ENCODE peak calls at places on chromosome 2, in nine cellular contexts. X is HTR-8/SVneo; U is stimulated activated CD8-positive, alpha-beta memory T cell treated with anti-CD3 and anti-CD28 coated beads, Interleukin-4, amount 100 ng/mL, for 1 hour; Q is AG04450; Y is NCI-H460; N is activated CD4-positive, alpha-beta memory T cell treated with anti-CD3 and anti-CD28 coated beads for 36 hours; I is mesenchymal stem cell; A is psoas muscle; W is renal cortical epithelial cell. D is an unnamed sample.

GRCh38 chr2:122639721-122640120 is 884.3 kb downstream of the TSN start:
- DNase-seq in X (no peak), U (no peak), Q (no peak), Y (no peak), N (no peak), I (no peak), A (no peak), W (no peak), D (no peak)

GRCh38 chr2:120856421-120856862 is 120.8 kb downstream of the GLI2 start:
- DNase-seq in X (peak), U (no peak), Q (no peak), Y (no peak), N (no peak), I (peak), A (no peak), W (no peak), D (no peak)

GRCh38 chr2:32249731-32250236 is 14.9 kb downstream of the NLRC4 start:
- DNase-seq in X (no peak), U (no peak), Q (no peak), Y (no peak), N (no peak), I (no peak), A (no peak), W (no peak), D (no peak)

GRCh38 chr2:31129835-31130561 is 8.2 kb downstream of the GALNT14 start:
- DNase-seq in X (no peak), U (no peak), Q (no peak), Y (no peak), N (no peak), I (no peak), A (no peak), W (no peak), D (no peak)

GRCh38 chr2:20590704-20591515 is 60.0 kb downstream of the HS1BP3 start:
- DNase-seq in X (no peak), U (no peak), Q (no peak), Y (no peak), N (no peak), I (no peak), A (peak), W (no peak), D (no peak)

GRCh38 chr2:165277295-165277694 is 38.1 kb downstream of the SCN2A start:
- DNase-seq in X (no peak), U (no peak), Q (no peak), Y (no peak), N (no peak), I (peak), A (no peak), W (peak), D (no peak)

GRCh38 chr2:120261387-120262006 is 8.8 kb downstream of the RALB start:
- DNase-seq in X (no peak), U (no peak), Q (no peak), Y (no peak), N (peak), I (no peak), A (no peak), W (no peak), D (no peak)

GRCh38 chr2:179692610-179693009 is 168.8 kb downstream of the ZNF385B start:
- DNase-seq in X (no peak), U (no peak), Q (no peak), Y (no peak), N (no peak), I (no peak), A (no peak), W (peak), D (no peak)

GRCh38 chr2:3637692-3638455 is 20.1 kb upstream of the ALLC start:
- DNase-seq in X (no peak), U (no peak), Q (no peak), Y (no peak), N (no peak), I (no peak), A (peak), W (no peak), D (no peak)

GRCh38 chr2:106094101-106094860 is 99.8 kb downstream of the UXS1 start:
- DNase-seq in X (no peak), U (no peak), Q (no peak), Y (no peak), N (peak), I (no peak), A (no peak), W (no peak), D (no peak)

GRCh38 chr2:79040967-79041582 is 15.6 kb downstream of the REG3G start:
- DNase-seq in X (peak), U (no peak), Q (no peak), Y (no peak), N (no peak), I (peak), A (no peak), W (no peak), D (no peak)

GRCh38 chr2:26720322-26721166 is 28.0 kb downstream of the KCNK3 start:
- DNase-seq in X (peak), U (no peak), Q (peak), Y (peak), N (no peak), I (peak), A (peak), W (peak), D (no peak)

GRCh38 chr2:10659898-10660568 is 29.7 kb downstream of the NOL10 start:
- DNase-seq in X (peak), U (no peak), Q (peak), Y (peak), N (peak), I (peak), A (peak), W (peak), D (no peak)

GRCh38 chr2:176118606-176119370 is 2.2 kb downstream of the HOXD10 start:
- DNase-seq in X (no peak), U (no peak), Q (no peak), Y (peak), N (peak), I (no peak), A (no peak), W (peak), D (no peak)

D was measured in NCI-H2081 treated with DMSO at 0.1 percent for 48 hours.